ENCODE peak calls at places on chromosomes 5 and 9, in five cellular contexts. I is NCI-H187, A is body of pancreas, D is M059J, S is psoas muscle. B is an unnamed sample.

GRCh38 chr5:131148835-131149234 is 16.2 kb downstream of the HINT1 start:
- DNase-seq in I (no peak), A (no peak), D (no peak), S (no peak), B (no peak)

GRCh38 chr5:103258957-103259704 is 568 bp downstream of the MACIR start:
- DNase-seq in I (no peak), A (peak), D (peak), S (peak), B (peak)

GRCh38 chr9:504921-505821 is 290.5 kb downstream of the DOCK8 start:
- DNase-seq in I (no peak), A (peak), D (peak), S (peak), B (peak)

GRCh38 chr5:43036409-43036808 is 3.7 kb downstream of the ANXA2R start:
- DNase-seq in I (no peak), A (no peak), D (no peak), S (no peak), B (no peak)

GRCh38 chr9:26744362-26744965 is 148.1 kb downstream of the CAAP1 start:
- DNase-seq in I (no peak), A (no peak), D (peak), S (no peak), B (no peak)

GRCh38 chr5:158382473-158382872 is 523.5 kb upstream of the CLINT1 start:
- DNase-seq in I (no peak), A (peak), D (peak), S (peak), B (peak)

GRCh38 chr5:151156732-151157402 is 712 bp downstream of the ANXA6 start:
- DNase-seq in I (no peak), A (peak), D (no peak), S (peak), B (peak)

GRCh38 chr5:82058710-82059109 is 86.9 kb downstream of the ATG10 start:
- DNase-seq in I (no peak), A (no peak), D (no peak), S (no peak), B (no peak)

GRCh38 chr5:59648949-59649921 is 244.3 kb downstream of the PDE4D start:
- DNase-seq in I (no peak), A (no peak), D (peak), S (no peak), B (no peak)

GRCh38 chr5:71597001-71597400 is 9.9 kb downstream of the MCCC2 start:
- DNase-seq in I (no peak), A (no peak), D (no peak), S (no peak), B (no peak)

GRCh38 chr5:20231040-20231439 is 243.0 kb upstream of the CDH18 start:
- DNase-seq in I (no peak), A (no peak), D (no peak), S (no peak), B (no peak)

GRCh38 chr9:36136277-36136893 is at the start of gene GLIPR2:
- DNase-seq in I (no peak), A (peak), D (peak), S (peak), B (peak)

GRCh38 chr5:173884402-173885053 is 3.6 kb upstream of the CPEB4 start:
- DNase-seq in I (no peak), A (no peak), D (no peak), S (no peak), B (no peak)

GRCh38 chr5:56802235-56802634 is 13.1 kb upstream of the MAP3K1 start:
- DNase-seq in I (no peak), A (no peak), D (no peak), S (no peak), B (no peak)

GRCh38 chr5:165459232-165459631 is 1953.8 kb downstream of the MAT2B start:
- DNase-seq in I (no peak), A (no peak), D (no peak), S (no peak), B (no peak)

B was measured in thyroid gland.